ENCODE peak calls at places on chromosomes 1 and 21, in ten cellular contexts. L is cardiac muscle cell, B is A549, C is endodermal cell, V is heart left ventricle, N is lower lobe of right lung, U is HepG2, R is astrocyte, T is tibial nerve, I is stomach. Q is an unnamed sample.

GRCh38 chr1:18384477-18384876 is 96.3 kb upstream of the KLHDC7A start:
- DNase-seq in V (no peak), N (no peak), C (peak), I (no peak), T (no peak), B (no peak), U (no peak), L (no peak), R (no peak), Q (no peak)

GRCh38 chr1:171295821-171296220 is 18.2 kb upstream of the FMO4 start:
- DNase-seq in N (no peak), C (no peak), V (no peak), U (no peak), R (no peak), L (no peak), B (no peak), T (no peak), I (no peak), Q (no peak)

GRCh38 chr1:69611316-69611715 is 43.6 kb downstream of the LRRC7 start:
- DNase-seq in N (no peak), B (no peak), L (no peak), U (no peak), T (no peak), I (no peak), R (no peak), V (no peak), C (no peak), Q (no peak)

GRCh38 chr1:26994020-26994745 is 691 bp downstream of the TRNP1 start:
- DNase-seq in N (peak), C (peak), T (no peak), R (no peak), V (no peak), L (peak), B (no peak), I (no peak), U (no peak), Q (no peak)

GRCh38 chr1:116763116-116763786 is 9.0 kb downstream of the CD2 start:
- DNase-seq in R (no peak), V (no peak), T (no peak), L (no peak), B (no peak), N (no peak), I (no peak), U (no peak), C (no peak), Q (no peak)

GRCh38 chr1:108012553-108012952 is 47.6 kb upstream of the VAV3 start:
- DNase-seq in T (no peak), R (no peak), U (no peak), L (no peak), V (no peak), B (no peak), C (no peak), N (no peak), I (no peak), Q (no peak)

GRCh38 chr1:30284226-30284625 is 439.2 kb downstream of the MATN1 start:
- DNase-seq in V (no peak), B (no peak), R (no peak), C (no peak), L (no peak), U (no peak), N (no peak), I (no peak), T (no peak), Q (no peak)

GRCh38 chr1:183433703-183434102 is 15.5 kb upstream of the NMNAT2 start:
- DNase-seq in T (no peak), B (no peak), N (no peak), L (peak), R (no peak), C (no peak), U (no peak), I (no peak), V (peak), Q (no peak)

GRCh38 chr1:34060901-34061415 is 104.1 kb downstream of the CSMD2 start:
- DNase-seq in C (no peak), N (no peak), T (peak), R (peak), L (no peak), V (peak), U (no peak), B (no peak), I (no peak), Q (no peak)

GRCh38 chr1:7967206-7967605 is 5.7 kb downstream of the PARK7 start:
- DNase-seq in U (no peak), I (no peak), V (no peak), C (no peak), B (no peak), N (no peak), R (no peak), L (no peak), T (no peak), Q (no peak)

GRCh38 chr21:46081022-46081861 is 16.7 kb upstream of the COL6A2 start:
- DNase-seq in R (no peak), V (peak), B (no peak), L (no peak), U (no peak), I (peak), N (peak), T (no peak), C (peak), Q (no peak)

DNA sequence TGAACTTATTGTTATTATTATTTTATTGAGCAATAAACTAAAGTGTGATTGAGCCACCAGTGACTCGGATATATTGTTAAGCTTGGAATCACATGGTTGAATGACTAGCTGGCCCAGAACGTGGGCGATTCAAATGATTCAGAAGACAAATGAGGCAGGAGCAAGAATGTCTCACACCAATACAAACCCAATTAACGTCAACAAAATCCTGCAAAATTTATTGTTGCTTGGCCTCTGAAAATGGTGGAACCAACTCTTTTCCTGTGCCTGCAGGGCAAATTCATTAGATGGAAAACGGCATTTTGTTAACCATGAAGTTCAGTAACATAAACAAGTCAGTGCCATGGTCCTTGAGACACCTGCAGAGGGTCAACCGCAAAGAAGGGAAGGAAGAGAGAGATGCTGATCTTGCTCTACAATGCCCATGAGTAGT is 482.0 kb downstream of the SETD4 start:
- DNase-seq in B (no peak), I (no peak), U (no peak), T (no peak), V (no peak), C (no peak), R (peak), N (no peak), L (no peak), Q (no peak)
- H3K4me3 ChIP-seq in B (no peak), I (no peak), U (no peak), T (no peak), V (no peak), C (no peak), R (no peak), N (no peak), L (no peak), Q (no peak)

GRCh38 chr1:169699769-169700168 is 11.7 kb downstream of the SELL start:
- DNase-seq in I (no peak), T (no peak), N (no peak), L (no peak), B (no peak), U (no peak), R (no peak), V (no peak), C (no peak), Q (no peak)
- H3K27ac ChIP-seq in I (no peak), T (no peak), N (no peak), L (no peak), B (no peak), U (no peak), R (no peak), V (no peak), C (no peak), Q (no peak)

GRCh38 chr1:230843503-230844309 is 24.6 kb downstream of the C1orf198 start:
- DNase-seq in I (no peak), N (no peak), V (no peak), C (no peak), T (no peak), R (no peak), U (no peak), L (no peak), B (no peak), Q (no peak)

GRCh38 chr1:230839166-230839565 is 29.2 kb downstream of the C1orf198 start:
- DNase-seq in U (no peak), B (no peak), I (no peak), L (no peak), N (no peak), T (no peak), V (no peak), C (no peak), R (no peak), Q (no peak)

GRCh38 chr1:230844561-230844960 is 23.8 kb downstream of the C1orf198 start:
- DNase-seq in V (no peak), N (no peak), B (no peak), L (no peak), R (no peak), C (no peak), I (no peak), U (no peak), T (no peak), Q (no peak)

GRCh38 chr1:230848235-230848634 is 20.1 kb downstream of the C1orf198 start:
- DNase-seq in B (no peak), N (no peak), C (no peak), T (no peak), R (no peak), L (no peak), I (no peak), V (no peak), U (no peak), Q (no peak)

GRCh38 chr1:230842801-230843200 is 25.5 kb downstream of the C1orf198 start:
- DNase-seq in R (no peak), L (no peak), B (no peak), V (peak), C (no peak), T (no peak), U (no peak), N (no peak), I (no peak), Q (no peak)
- TF ChIP-seq CTCF in R (no peak), L (no peak), B (no peak), V (no peak), C (no peak), T (no peak), U (no peak), N (no peak), I (no peak), Q (no peak)

GRCh38 chr21:41726630-41726969 is 40.3 kb downstream of the RIPK4 start:
- DNase-seq in B (no peak), N (no peak), I (no peak), V (no peak), R (no peak), C (no peak), T (no peak), L (no peak), U (no peak), Q (no peak)

GRCh38 chr21:41727784-41728763 is 38.8 kb downstream of the RIPK4 start:
- DNase-seq in L (no peak), B (no peak), T (no peak), I (no peak), R (no peak), C (no peak), U (no peak), N (no peak), V (no peak), Q (no peak)

GRCh38 chr21:41726058-41726558 is 40.7 kb downstream of the RIPK4 start:
- DNase-seq in R (no peak), B (no peak), C (peak), L (no peak), U (no peak), V (no peak), T (no peak), I (no peak), N (no peak), Q (no peak)

GRCh38 chr21:41725421-41726021 is 41.3 kb downstream of the RIPK4 start:
- DNase-seq in R (no peak), V (no peak), N (no peak), T (no peak), U (no peak), B (no peak), L (no peak), I (no peak), C (peak), Q (no peak)

GRCh38 chr21:41726970-41727783 is 39.7 kb downstream of the RIPK4 start:
- DNase-seq in V (peak), N (no peak), R (peak), C (no peak), I (peak), T (peak), B (peak), L (no peak), U (peak), Q (peak)
- H3K4me3 ChIP-seq in V (no peak), N (no peak), R (no peak), C (no peak), I (no peak), T (no peak), B (no peak), L (no peak), U (peak), Q (peak)

GRCh38 chr1:111690306-111690617 is 48.9 kb downstream of the INKA2 start:
- DNase-seq in I (peak), L (peak), V (peak), B (no peak), T (no peak), C (no peak), N (no peak), U (no peak), R (peak), Q (no peak)
- H3K27ac ChIP-seq in I (no peak), L (peak), V (peak), B (no peak), T (no peak), C (no peak), N (no peak), U (peak), R (no peak), Q (peak)

DNA sequence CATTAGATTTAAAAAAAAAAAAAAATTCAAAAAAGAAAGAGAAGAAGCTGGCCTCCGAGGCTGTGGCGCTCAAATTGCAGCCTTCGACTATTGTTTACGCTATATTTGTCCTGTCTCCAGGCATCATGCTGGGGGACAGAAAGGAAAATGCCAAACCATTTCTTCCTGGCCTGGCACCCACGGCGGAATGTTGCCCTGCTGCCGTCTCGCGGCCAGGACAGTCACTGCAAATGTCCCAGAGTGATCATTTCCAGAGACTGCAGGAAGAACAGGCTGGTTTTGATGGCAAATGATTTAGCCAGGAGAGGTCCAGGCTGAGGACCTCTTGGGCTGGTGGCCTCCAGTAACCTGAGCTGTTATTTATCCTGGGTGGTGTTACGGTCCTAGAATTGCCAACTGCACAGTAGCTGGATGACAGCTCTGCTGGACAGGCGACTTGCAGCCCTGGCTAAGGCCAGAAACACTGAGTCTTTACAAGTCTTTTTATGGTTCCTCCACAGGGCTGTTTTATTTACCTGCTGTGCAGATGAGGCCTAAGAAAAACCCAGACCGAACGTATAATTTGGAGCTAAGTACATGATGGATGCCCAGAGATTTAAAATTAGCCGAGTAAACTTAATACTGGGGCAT is 30.2 kb upstream of the LRRC38 start:
- DNase-seq in V (peak), T (no peak), R (peak), N (peak), I (peak), B (peak), U (no peak), L (peak), C (peak), Q (no peak)
- TF ChIP-seq CTCF in V (peak), T (peak), R (peak), N (peak), I (no peak), B (no peak), U (no peak), L (peak), C (no peak), Q (no peak)

DNA sequence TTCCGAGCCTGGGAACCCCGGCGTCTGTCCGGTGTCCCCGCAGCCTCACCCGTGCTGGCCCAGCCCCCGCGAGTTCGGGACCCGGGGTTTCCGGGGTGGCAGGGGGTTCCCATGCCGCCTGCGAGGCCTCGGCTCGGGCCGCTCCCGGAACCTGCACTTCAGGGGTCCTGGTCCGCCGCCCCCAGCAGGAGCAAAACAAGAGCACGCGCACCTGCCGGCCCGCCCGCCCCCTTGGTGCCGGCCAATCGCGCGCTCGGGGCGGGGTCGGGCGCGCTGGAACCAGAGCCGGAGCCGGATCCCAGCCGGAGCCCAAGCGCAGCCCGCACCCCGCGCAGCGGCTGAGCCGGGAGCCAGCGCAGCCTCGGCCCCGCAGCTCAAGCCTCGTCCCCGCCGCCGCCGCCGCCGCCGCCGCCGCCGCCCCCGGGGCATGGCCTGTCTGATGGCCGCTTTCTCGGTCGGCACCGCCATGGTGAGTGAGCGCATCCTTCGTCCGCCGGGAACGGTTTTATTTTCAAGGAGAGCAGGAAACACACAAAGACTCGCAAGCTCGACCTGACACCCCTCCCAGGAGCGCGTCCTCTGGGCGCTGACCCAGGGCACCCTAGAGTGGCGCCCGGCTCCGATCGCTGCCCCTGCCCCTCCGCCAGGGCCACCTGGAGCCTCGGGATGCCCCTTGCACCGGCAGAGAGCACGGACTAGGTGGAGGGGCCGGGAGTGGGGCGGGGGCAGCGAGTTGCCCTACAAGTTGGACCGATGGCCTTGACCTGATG is at the start of gene ABCG1:
- DNase-seq in U (no peak), T (no peak), R (no peak), L (peak), C (peak), I (peak), V (peak), B (no peak), N (peak), Q (no peak)
- H3K4me3 ChIP-seq in U (peak), T (peak), R (peak), L (peak), C (peak), I (peak), V (peak), B (peak), N (peak), Q (peak)

DNA sequence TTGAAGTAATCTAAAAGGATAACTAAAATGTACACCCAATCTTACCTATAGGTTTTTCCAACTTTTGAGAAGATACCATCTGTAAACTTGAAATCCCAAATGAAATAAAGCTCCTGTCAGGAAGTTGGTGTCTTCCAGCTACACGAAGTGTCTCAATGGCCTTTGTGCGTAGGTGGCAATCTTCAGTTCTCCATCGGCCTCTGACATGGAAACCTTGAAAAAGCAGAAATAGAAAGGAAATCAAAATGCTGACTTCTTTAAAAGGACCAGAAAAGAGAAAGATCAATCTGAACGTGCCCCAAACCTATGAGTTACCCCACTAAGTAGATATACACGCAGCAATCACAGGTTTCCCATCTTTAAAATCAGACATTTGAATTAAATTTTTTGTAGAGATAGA is 10.0 kb downstream of the MKNK1 start:
- DNase-seq in I (no peak), V (no peak), U (no peak), T (no peak), N (no peak), B (no peak), C (no peak), L (no peak), R (no peak), Q (no peak)
- H3K27ac ChIP-seq in I (no peak), V (no peak), U (no peak), T (no peak), N (peak), B (no peak), C (no peak), L (no peak), R (no peak), Q (no peak)

GRCh38 chr1:155596864-155597263 is 13.2 kb upstream of the MSTO1 start:
- DNase-seq in B (no peak), V (no peak), L (no peak), N (no peak), R (no peak), U (no peak), T (no peak), I (no peak), C (no peak), Q (no peak)

GRCh38 chr1:155598842-155599331 is 11.1 kb upstream of the MSTO1 start:
- DNase-seq in L (peak), T (no peak), C (peak), R (peak), I (no peak), V (peak), U (no peak), B (no peak), N (no peak), Q (no peak)
- TF ChIP-seq CTCF in L (no peak), T (no peak), C (peak), R (no peak), I (no peak), V (no peak), U (peak), B (no peak), N (no peak), Q (no peak)